ENCODE peak calls at places on chromosomes 13 and 19, in four cellular contexts. X is kidney epithelial cell, S is cardiac muscle cell, C is ascending aorta. E is an unnamed sample.

GRCh38 chr19:7748756-7749155 is 1.4 kb upstream of the CD209 start:
- DNase-seq in X (no peak), S (no peak), C (no peak), E (no peak)

GRCh38 chr19:42253245-42254082 is 1.5 kb downstream of the ERF start:
- DNase-seq in X (no peak), S (peak), C (peak), E (no peak)

GRCh38 chr13:113975416-113975815 is 1.5 kb upstream of the C13orf46 start:
- DNase-seq in X (no peak), S (no peak), C (no peak), E (no peak)

GRCh38 chr13:25292301-25292700 is 5.0 kb upstream of the MTMR6 start:
- DNase-seq in X (peak), S (no peak), C (peak), E (no peak)

GRCh38 chr19:14940266-14940665 is 1.0 kb upstream of the OR7C2 start:
- DNase-seq in X (no peak), S (no peak), C (no peak), E (no peak)

GRCh38 chr13:51235756-51236564 is 13.8 kb downstream of the FAM124A start:
- DNase-seq in X (no peak), S (no peak), C (no peak), E (no peak)

GRCh38 chr13:29402168-29402621 is 193.3 kb downstream of the SLC7A1 start:
- DNase-seq in X (peak), S (no peak), C (no peak), E (no peak)

GRCh38 chr19:7927605-7928333 is 1.8 kb upstream of the CTXN1 start:
- DNase-seq in X (no peak), S (no peak), C (no peak), E (no peak)

GRCh38 chr19:17311455-17312248 is 2.3 kb downstream of the DDA1 start:
- DNase-seq in X (peak), S (no peak), C (no peak), E (no peak)

GRCh38 chr19:2700660-2701360 is 1.7 kb downstream of the GNG7 start:
- DNase-seq in X (no peak), S (no peak), C (no peak), E (no peak)

GRCh38 chr13:88623150-88623549 is 952.0 kb downstream of the SLITRK5 start:
- DNase-seq in X (no peak), S (no peak), C (no peak), E (no peak)

GRCh38 chr13:23889598-23890224 is 511 bp upstream of the MIPEP start:
- DNase-seq in X (no peak), S (peak), C (no peak), E (peak)

GRCh38 chr19:5805465-5806132 is 732 bp downstream of the NRTN start:
- DNase-seq in X (no peak), S (peak), C (no peak), E (no peak)

GRCh38 chr13:67043901-67044300 is 186.2 kb downstream of the PCDH9 start:
- DNase-seq in X (no peak), S (no peak), C (no peak), E (peak)

GRCh38 chr13:40798380-40798779 is 9.0 kb downstream of the SLC25A15 start:
- DNase-seq in X (no peak), S (no peak), C (no peak), E (no peak)

GRCh38 chr13:113802090-113802531 is 43.1 kb downstream of the TMEM255B start:
- DNase-seq in X (peak), S (peak), C (no peak), E (no peak)

GRCh38 chr13:37383066-37383465 is 215.5 kb downstream of the POSTN start:
- DNase-seq in X (no peak), S (no peak), C (no peak), E (no peak)

GRCh38 chr13:109465151-109465550 is 321.2 kb downstream of the IRS2 start:
- DNase-seq in X (no peak), S (no peak), C (no peak), E (no peak)

GRCh38 chr13:110634558-110634957 is 19.2 kb downstream of the NAXD start:
- DNase-seq in X (no peak), S (no peak), C (no peak), E (no peak)

GRCh38 chr19:3108775-3109174 is 14.6 kb downstream of the GNA11 start:
- DNase-seq in X (no peak), S (peak), C (no peak), E (no peak)

GRCh38 chr19:13965926-13966683 is 13.8 kb downstream of the DCAF15 start:
- DNase-seq in X (no peak), S (no peak), C (no peak), E (no peak)

GRCh38 chr13:33678906-33679657 is 138.9 kb upstream of the RFC3 start:
- DNase-seq in X (peak), S (no peak), C (peak), E (peak)

GRCh38 chr19:5562280-5562679 is 5.5 kb downstream of the TINCR start:
- DNase-seq in X (no peak), S (no peak), C (no peak), E (no peak)

GRCh38 chr19:47598407-47599349 is 10.3 kb upstream of the BICRA start:
- DNase-seq in X (peak), S (peak), C (peak), E (peak)

GRCh38 chr13:83219832-83220231 is 662.4 kb downstream of the SLITRK1 start:
- DNase-seq in X (no peak), S (no peak), C (no peak), E (no peak)

GRCh38 chr13:42354246-42355117 is 82.5 kb downstream of the AKAP11 start:
- DNase-seq in X (peak), S (peak), C (no peak), E (peak)

GRCh38 chr19:50817941-50818858 is 5.4 kb downstream of the KLK1 start:
- DNase-seq in X (no peak), S (peak), C (no peak), E (no peak)

GRCh38 chr13:35378939-35379338 is 97.5 kb downstream of the MAB21L1 start:
- DNase-seq in X (no peak), S (no peak), C (no peak), E (no peak)

GRCh38 chr19:30448386-30449130 is 76.4 kb downstream of the ZNF536 start:
- DNase-seq in X (no peak), S (no peak), C (no peak), E (no peak)

GRCh38 chr19:56596676-56597075 is 1.6 kb downstream of the ZNF71 start:
- DNase-seq in X (no peak), S (no peak), C (no peak), E (no peak)

GRCh38 chr13:85528578-85529215 is 270.5 kb downstream of the SLITRK6 start:
- DNase-seq in X (peak), S (no peak), C (no peak), E (peak)

GRCh38 chr13:44757671-44758070 is 181.5 kb upstream of the TSC22D1 start:
- DNase-seq in X (no peak), S (no peak), C (no peak), E (no peak)

GRCh38 chr19:40646564-40647254 is 43.7 kb downstream of the NUMBL start:
- DNase-seq in X (no peak), S (no peak), C (no peak), E (no peak)

GRCh38 chr13:38777347-38778107 is 90.7 kb downstream of the FREM2 start:
- DNase-seq in X (no peak), S (no peak), C (no peak), E (no peak)

GRCh38 chr13:43196171-43196611 is 172.8 kb downstream of the DNAJC15 start:
- DNase-seq in X (no peak), S (peak), C (no peak), E (peak)

GRCh38 chr13:48194392-48194754 is 38.6 kb upstream of the ITM2B start:
- DNase-seq in X (no peak), S (no peak), C (no peak), E (no peak)

DNA sequence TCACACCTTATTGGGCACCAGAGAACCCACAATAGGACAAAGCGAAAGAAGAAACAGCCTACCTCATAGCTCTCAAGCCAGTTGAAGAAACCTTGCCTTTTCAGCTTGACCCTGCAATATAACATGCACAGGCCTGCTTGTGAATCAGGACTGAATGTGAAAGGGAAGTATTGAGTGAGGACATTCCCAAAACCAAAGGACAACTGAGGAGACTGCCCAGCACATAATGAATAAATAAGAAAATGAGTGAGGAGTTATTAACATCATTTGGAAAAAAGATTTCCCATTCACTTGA is 15.7 kb upstream of the ZNF544 start:
- DNase-seq in X (no peak), S (no peak), C (no peak), E (no peak)
- H3K4me3 ChIP-seq in X (no peak), S (no peak), C (no peak), E (no peak)

GRCh38 chr13:91158015-91158390 is 189.5 kb upstream of the MIR17HG start:
- DNase-seq in X (no peak), S (no peak), C (no peak), E (no peak)
- TF ChIP-seq CTCF in X (no peak), S (no peak), C (peak), E (no peak)

DNA sequence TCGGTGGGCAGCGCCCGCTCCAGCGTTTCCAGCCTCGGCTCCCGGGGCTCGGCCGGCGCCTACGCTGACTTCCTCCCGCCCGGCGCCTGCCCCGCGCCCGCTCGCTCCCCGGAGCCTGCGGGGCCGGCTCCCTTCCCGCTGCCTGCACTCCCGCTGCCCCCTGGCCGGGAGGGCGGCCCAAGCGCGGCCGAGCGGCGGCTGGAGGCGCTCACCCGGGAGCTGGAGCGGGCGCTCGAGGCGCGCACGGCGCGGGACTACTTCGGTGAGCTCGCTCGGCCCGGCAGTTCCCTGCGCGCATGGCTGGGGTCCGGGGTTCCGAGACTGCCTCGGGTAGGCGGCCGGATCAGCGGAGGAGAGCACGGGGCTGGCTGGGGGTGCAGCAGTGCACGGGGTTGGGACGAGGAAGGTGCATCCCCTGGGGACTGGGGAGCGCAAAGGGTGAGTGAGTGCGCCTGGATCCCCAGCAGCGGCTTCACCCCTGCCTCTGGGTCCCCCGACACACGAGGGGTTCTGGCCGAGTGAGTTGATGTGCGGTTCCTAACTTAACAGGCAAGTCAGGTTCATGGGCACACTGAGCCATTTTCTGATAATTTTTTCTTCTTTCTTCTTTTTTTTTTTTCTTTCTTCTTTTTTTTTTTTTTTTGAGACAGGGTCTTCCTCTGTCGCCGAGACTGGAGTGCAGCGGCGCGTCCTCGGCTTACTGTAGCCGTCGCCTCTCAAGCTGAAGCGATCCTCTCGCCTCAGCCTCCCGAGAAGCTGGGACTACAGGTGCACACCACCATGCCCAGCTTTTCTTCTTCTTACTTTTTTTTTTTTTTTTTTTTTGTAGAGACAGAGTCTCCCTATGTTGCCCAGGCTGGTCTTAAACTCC is 1.1 kb downstream of the WTIP start:
- DNase-seq in X (no peak), S (peak), C (peak), E (no peak)
- H3K4me3 ChIP-seq in X (peak), S (peak), C (peak), E (peak)

GRCh38 chr13:22103046-22103445 is 432.2 kb downstream of the FGF9 start:
- DNase-seq in X (no peak), S (no peak), C (no peak), E (no peak)
- TF ChIP-seq CTCF in X (no peak), S (no peak), C (no peak), E (no peak)